ENCODE peak calls at places on chromosomes 5 and 9, in ten cellular contexts. W is IMR-90, G is colonic mucosa, P is uterus, C is lung, Y is pancreas, X is heart left ventricle, E is heart right ventricle, H is ovary, R is dorsolateral prefrontal cortex. V is an unnamed sample.

GRCh38 chr5:112757468-112758208 is 20.0 kb downstream of the APC start:
- DNase-seq in E (no peak), X (no peak), C (no peak), Y (no peak), H (no peak), P (no peak), R (no peak), G (no peak), W (peak; percentile 68), V (peak; percentile 56)

GRCh38 chr5:32814141-32814540 is 103.0 kb downstream of the NPR3 start:
- DNase-seq in R (no peak), G (no peak), H (no peak), P (no peak), Y (no peak), X (no peak), E (no peak), C (no peak), W (no peak), V (no peak)

GRCh38 chr9:93319301-93319991 is 132.0 kb upstream of the FAM120A start:
- DNase-seq in H (no peak), C (no peak), P (no peak), W (no peak), R (no peak), E (no peak), X (no peak), G (no peak), Y (no peak), V (no peak)

GRCh38 chr9:109251080-109251775 is 69.6 kb downstream of the EPB41L4B start:
- DNase-seq in G (peak; percentile 79), W (peak; percentile 65), R (no peak), C (no peak), H (peak; percentile 43), E (peak; percentile 25), X (no peak), Y (peak; percentile 82), P (no peak), V (no peak)

GRCh38 chr5:145478651-145479050 is 356.5 kb downstream of the PRELID2 start:
- DNase-seq in R (no peak), E (no peak), C (no peak), X (no peak), W (peak; percentile 76), P (no peak), G (no peak), H (no peak), Y (no peak), V (no peak)

GRCh38 chr9:137492464-137493162 is 33.5 kb upstream of the NSMF start:
- DNase-seq in H (no peak), C (no peak), X (no peak), G (peak; percentile 43), W (no peak), Y (no peak), P (no peak), R (no peak), E (no peak), V (no peak)

GRCh38 chr9:35820076-35820475 is 5.2 kb upstream of the HINT2 start:
- DNase-seq in Y (no peak), X (no peak), G (no peak), R (no peak), E (no peak), W (peak; percentile 77), C (no peak), P (no peak), H (no peak), V (peak; percentile 72)

GRCh38 chr5:135386886-135387628 is 12.0 kb downstream of the MACROH2A1 start:
- DNase-seq in C (peak; percentile 55), P (no peak), E (no peak), W (peak; percentile 94), G (peak; percentile 82), R (no peak), H (no peak), X (no peak), Y (no peak), V (no peak)

GRCh38 chr5:163386352-163386751 is 51.0 kb upstream of the CCNG1 start:
- DNase-seq in R (no peak), E (no peak), X (no peak), H (peak; percentile 21), Y (no peak), W (no peak), P (no peak), C (no peak), G (no peak), V (no peak)

GRCh38 chr5:65059681-65060598 is 291.2 kb downstream of the CWC27 start:
- DNase-seq in P (no peak), E (no peak), Y (no peak), R (no peak), W (peak; percentile 89), G (no peak), C (no peak), H (no peak), X (no peak), V (no peak)

GRCh38 chr5:80631277-80632259 is 22.9 kb upstream of the MSH3 start:
- DNase-seq in G (no peak), R (no peak), C (no peak), W (no peak), X (no peak), Y (no peak), H (no peak), P (no peak), E (no peak), V (no peak)

GRCh38 chr9:7140401-7140800 is 382.6 kb downstream of the KDM4C start:
- DNase-seq in W (no peak), C (no peak), P (no peak), H (no peak), X (no peak), G (no peak), Y (no peak), E (no peak), R (no peak), V (no peak)

GRCh38 chr9:108001219-108001618 is 511.6 kb upstream of the KLF4 start:
- DNase-seq in Y (no peak), G (no peak), E (no peak), H (no peak), W (no peak), P (no peak), R (no peak), C (no peak), X (no peak), V (no peak)

GRCh38 chr9:115595951-115596742 is 478.2 kb upstream of the TNC start:
- DNase-seq in H (no peak), E (no peak), P (no peak), Y (no peak), R (no peak), C (no peak), W (peak; percentile 87), X (no peak), G (no peak), V (peak; percentile 91)
- H3K4me3 ChIP-seq in H (no peak overlapping the region), E (no peak overlapping the region), P (no peak overlapping the region), Y (no peak overlapping the region), R (no peak overlapping the region), C (no peak overlapping the region), W (peak overlapping the region; percentile 36), X (no peak overlapping the region), G (no peak overlapping the region), V (no peak overlapping the region)

GRCh38 chr5:172407241-172407691 is 47.1 kb downstream of the SH3PXD2B start:
- DNase-seq in R (no peak), E (no peak), C (no peak), W (peak; percentile 55), Y (no peak), X (no peak), H (peak; percentile 53), P (no peak), G (no peak), V (peak; percentile 36)
- TF ChIP-seq CTCF in R (no peak), E (no peak), C (no peak), W (no peak), Y (no peak), X (no peak), H (no peak), P (no peak), G (no peak), V (no peak)

DNA sequence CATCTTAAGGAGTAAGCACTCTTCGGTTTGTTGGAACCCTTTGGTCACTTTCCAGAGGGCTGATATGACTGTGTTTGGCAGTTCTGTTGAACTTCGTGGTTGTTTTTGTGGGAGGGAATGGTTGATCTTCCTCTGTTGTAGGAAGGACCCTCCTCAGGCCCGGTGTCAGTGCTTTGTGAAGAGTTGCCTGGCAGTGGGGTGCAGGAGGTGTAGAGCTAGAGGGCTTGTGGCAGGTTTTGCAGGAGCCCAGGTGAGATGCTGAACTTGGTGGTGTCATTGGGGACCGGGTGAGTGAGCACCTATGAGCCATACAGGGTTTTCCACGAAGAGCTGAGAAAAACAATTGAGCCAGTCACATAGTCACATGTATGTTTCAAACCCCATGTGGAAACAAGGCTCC is 27.2 kb downstream of the SECISBP2 start:
- DNase-seq in C (no peak), X (no peak), G (no peak), H (no peak), P (no peak), W (no peak), Y (no peak), E (no peak), R (no peak), V (no peak)
- H3K27ac ChIP-seq in C (no peak overlapping the region), X (no peak overlapping the region), G (no peak overlapping the region), H (no peak overlapping the region), P (no peak overlapping the region), W (no peak overlapping the region), Y (no peak overlapping the region), E (no peak overlapping the region), R (no peak overlapping the region), V (no peak overlapping the region)

GRCh38 chr9:96619491-96620154 is at the start of gene CDC14B:
- DNase-seq in P (peak; percentile 78), X (peak; percentile 92), E (peak; percentile 87), H (peak; percentile 81), W (peak; percentile 90), C (peak; percentile 91), G (peak; percentile 96), Y (peak; percentile 97), R (peak; percentile 83), V (peak; percentile 95)

GRCh38 chr9:96621619-96622018 is 2.0 kb upstream of the CDC14B start:
- DNase-seq in G (no peak), R (no peak), E (no peak), P (no peak), W (peak; percentile 35), H (no peak), Y (no peak), X (no peak), C (no peak), V (peak; percentile 42)

GRCh38 chr9:96619109-96619435 is 571 bp downstream of the CDC14B start:
- DNase-seq in C (no peak), R (no peak), H (peak; percentile 10), G (no peak), Y (peak; percentile 18), W (no peak), P (peak; percentile 20), X (no peak), E (peak; percentile 19), V (no peak)

GRCh38 chr9:96620832-96621269 is 1.2 kb upstream of the CDC14B start:
- DNase-seq in G (no peak), W (no peak), P (no peak), Y (no peak), E (no peak), H (no peak), C (no peak), R (no peak), X (no peak), V (peak; percentile 39)

GRCh38 chr9:96620155-96620514 is 492 bp upstream of the CDC14B start:
- DNase-seq in C (no peak), W (no peak), P (no peak), G (no peak), Y (no peak), X (no peak), H (no peak), E (no peak), R (no peak), V (no peak)
- H3K4me3 ChIP-seq in C (no peak overlapping the region), W (peak overlapping the region; percentile 88), P (peak overlapping the region; percentile 34), G (peak overlapping the region; percentile 49), Y (peak overlapping the region; percentile 58), X (peak overlapping the region; percentile 63), H (peak overlapping the region; percentile 55), E (peak overlapping the region; percentile 54), R (peak overlapping the region; percentile 64), V (peak overlapping the region; percentile 57)